ENCODE peak calls at places on chromosomes 3 and 15, in nine cellular contexts. O is fibroblast of lung; A is tibial artery; E is sigmoid colon; B is ovary; Y is suprapubic skin; V is heart left ventricle; M is RWPE2; U is CD8-positive, alpha-beta T cell. G is an unnamed sample. For H3K27me3 and H3K36me3, the result is how much of the 10 kb centered on the place peaks cover.

GRCh38 chr15:83285979-83286553 is 1.6 kb upstream of the BNC1 start:
- DNase-seq in E (no peak), O (peak), Y (no peak), M (no peak), U (no peak), V (no peak), B (no peak), A (no peak), G (peak)

GRCh38 chr3:151011427-151011826 is 38.9 kb upstream of the CLRN1 start:
- DNase-seq in B (no peak), V (no peak), E (no peak), O (peak), A (no peak), Y (no peak), M (no peak), U (no peak), G (peak)

GRCh38 chr3:80192871-80193270 is 425.1 kb upstream of the ROBO1 start:
- DNase-seq in U (no peak), B (no peak), M (no peak), A (no peak), E (no peak), Y (no peak), O (peak), V (no peak), G (no peak)

GRCh38 chr3:70532806-70533205 is 220.4 kb upstream of the MDFIC2 start:
- DNase-seq in B (no peak), A (no peak), O (no peak), V (no peak), U (no peak), M (no peak), Y (no peak), E (no peak), G (no peak)

GRCh38 chr3:146308222-146308621 is 57.3 kb upstream of the PLSCR4 start:
- DNase-seq in M (no peak), Y (no peak), U (no peak), V (no peak), O (peak), E (no peak), A (no peak), B (no peak), G (peak)

GRCh38 chr3:129197341-129197740 is 13.6 kb upstream of the CNBP start:
- DNase-seq in A (no peak), Y (no peak), V (no peak), U (no peak), M (no peak), E (no peak), B (no peak), O (no peak), G (no peak)

GRCh38 chr3:183306798-183307671 is 54.0 kb downstream of the B3GNT5 start:
- DNase-seq in U (peak), A (peak), E (peak), Y (peak), V (peak), O (peak), B (no peak), M (no peak), G (peak)

GRCh38 chr3:173411288-173412064 is 13.9 kb downstream of the NLGN1 start:
- DNase-seq in V (peak), U (no peak), Y (no peak), B (peak), A (no peak), M (no peak), O (peak), E (no peak), G (no peak)

GRCh38 chr15:93089855-93090305 is 869 bp upstream of the RGMA start:
- DNase-seq in U (no peak), Y (no peak), M (no peak), B (no peak), E (peak), O (no peak), A (no peak), V (peak), G (no peak)

GRCh38 chr15:25175033-25175788 is 220.4 kb downstream of the SNRPN start:
- DNase-seq in B (no peak), M (peak), U (peak), O (no peak), E (no peak), Y (no peak), A (no peak), V (peak), G (no peak)

GRCh38 chr3:155131104-155131503 is 51.0 kb downstream of the MME start:
- DNase-seq in M (no peak), E (no peak), B (no peak), U (no peak), A (no peak), O (peak), V (no peak), Y (no peak), G (no peak)

GRCh38 chr3:185729335-185729715 is 95.5 kb downstream of the IGF2BP2 start:
- DNase-seq in B (no peak), M (no peak), V (no peak), E (no peak), O (peak), A (no peak), Y (no peak), U (no peak), G (no peak)

GRCh38 chr3:183116051-183116614 is 16.8 kb upstream of the MCCC1 start:
- DNase-seq in Y (no peak), V (no peak), E (no peak), O (no peak), A (no peak), M (no peak), U (peak), B (no peak), G (no peak)

GRCh38 chr3:46935168-46935858 is 41.2 kb downstream of the CCDC12 start:
- DNase-seq in B (peak), U (no peak), E (peak), M (peak), O (peak), V (peak), A (peak), Y (no peak), G (peak)

GRCh38 chr3:50652709-50653108 is 22.0 kb upstream of the DOCK3 start:
- DNase-seq in U (peak), M (no peak), Y (no peak), A (no peak), B (no peak), O (no peak), V (peak), E (no peak), G (no peak)

GRCh38 chr15:83837946-83838571 is 184.1 kb downstream of the ADAMTSL3 start:
- DNase-seq in B (peak), M (no peak), E (no peak), A (no peak), U (no peak), Y (no peak), O (no peak), V (no peak), G (peak)

GRCh38 chr15:76904461-76905012 is 603 bp downstream of the SCAPER start:
- DNase-seq in Y (no peak), O (peak), B (peak), E (peak), A (no peak), V (peak), U (peak), M (no peak), G (peak)

GRCh38 chr3:14811733-14812132 is 7.0 kb upstream of the FGD5 start:
- DNase-seq in E (no peak), M (no peak), B (peak), Y (no peak), U (no peak), O (no peak), A (no peak), V (no peak), G (no peak)

GRCh38 chr3:139427283-139428060 is 38.0 kb upstream of the COPB2 start:
- DNase-seq in U (no peak), O (peak), Y (no peak), A (no peak), V (no peak), M (no peak), E (no peak), B (peak), G (no peak)

GRCh38 chr3:25938566-25939325 is 148.9 kb downstream of the OXSM start:
- DNase-seq in E (no peak), B (no peak), U (no peak), M (no peak), O (no peak), Y (no peak), A (no peak), V (no peak), G (no peak)

GRCh38 chr3:11165457-11165856 is 11.2 kb downstream of the HRH1 start:
- DNase-seq in U (no peak), M (no peak), O (no peak), B (no peak), Y (no peak), V (no peak), A (peak), E (peak), G (no peak)

GRCh38 chr3:104988491-104988890 is 378.2 kb upstream of the ALCAM start:
- DNase-seq in V (no peak), E (no peak), Y (no peak), U (no peak), B (no peak), M (no peak), A (no peak), O (no peak), G (no peak)

GRCh38 chr15:51536965-51537574 is 85.5 kb downstream of the DMXL2 start:
- DNase-seq in E (no peak), U (no peak), O (peak), B (no peak), V (no peak), Y (no peak), A (no peak), M (no peak), G (no peak)

DNA sequence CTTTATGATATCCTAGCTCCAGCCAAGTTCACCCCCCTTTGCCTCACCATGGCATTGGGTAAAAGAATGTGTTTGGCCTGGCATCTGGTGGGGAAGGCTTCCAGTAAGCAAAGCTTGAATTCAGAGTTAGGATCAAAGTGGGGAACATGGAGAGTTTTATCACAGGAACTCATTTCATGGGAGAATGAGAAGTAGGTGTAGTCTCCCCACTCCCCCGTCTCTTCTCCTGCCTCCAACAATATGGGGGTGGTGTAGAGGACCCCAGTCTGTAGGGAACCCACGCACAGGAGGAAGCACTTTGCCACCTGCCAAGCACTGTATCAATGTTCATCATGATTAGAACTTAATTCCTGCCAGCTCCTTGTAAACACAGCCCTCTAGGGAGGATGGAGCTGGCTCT is 200.5 kb downstream of the UACA start:
- DNase-seq in M (no peak), B (no peak), O (no peak), A (peak), V (no peak), E (peak), Y (peak), U (no peak), G (no peak)
- H3K27me3 ChIP-seq in M (under half), B (under half), O (under half), A (under half), V (under half), E (under half), Y (under half), U (under half), G (under half)

DNA sequence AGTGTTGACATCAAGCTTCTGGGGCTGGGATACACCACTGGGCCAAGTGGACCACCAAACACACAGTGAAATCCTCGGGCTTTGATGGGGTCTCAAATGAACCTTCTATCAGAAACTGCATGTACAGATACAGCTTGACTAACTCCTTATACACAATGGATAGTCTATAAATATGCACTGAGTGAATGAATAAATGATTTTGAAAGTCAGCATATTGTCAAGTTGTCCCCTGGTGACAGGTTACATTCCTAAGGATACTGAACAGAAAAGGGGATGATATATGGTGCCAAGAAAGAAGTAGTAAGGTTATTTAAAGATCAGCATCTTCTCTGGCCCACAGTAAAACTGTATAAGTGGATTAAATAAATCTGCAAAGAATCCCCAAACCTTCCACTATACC is 159.4 kb upstream of the SLC2A2 start:
- DNase-seq in U (no peak), V (no peak), Y (no peak), E (no peak), B (no peak), M (no peak), O (no peak), A (no peak), G (no peak)
- H3K36me3 ChIP-seq in U (under half), V (under half), Y (under half), E (under half), B (under half), M (under half), O (under half), A (under half), G (under half)

GRCh38 chr15:39921274-39921638 is 1.2 kb upstream of the GPR176 start:
- DNase-seq in A (no peak), B (no peak), Y (no peak), V (no peak), E (no peak), M (no peak), O (no peak), U (no peak), G (no peak)

GRCh38 chr15:39919396-39919739 is 698 bp downstream of the GPR176 start:
- DNase-seq in M (no peak), A (no peak), U (no peak), V (no peak), E (no peak), O (no peak), Y (no peak), B (no peak), G (no peak)

GRCh38 chr15:39919740-39920509 is at the start of gene GPR176:
- DNase-seq in M (peak), B (peak), O (peak), U (peak), V (peak), Y (peak), A (peak), E (peak), G (peak)

GRCh38 chr15:39920510-39921273 is 626 bp upstream of the GPR176 start:
- DNase-seq in A (peak), U (peak), V (peak), M (peak), O (peak), E (peak), Y (peak), B (peak), G (peak)

GRCh38 chr15:39918688-39919385 is 1.2 kb downstream of the GPR176 start:
- DNase-seq in B (no peak), V (no peak), M (no peak), A (no peak), U (no peak), Y (no peak), O (peak), E (no peak), G (no peak)
- H3K4me3 ChIP-seq in B (peak), V (peak), M (peak), A (peak), U (no peak), Y (peak), O (peak), E (peak), G (peak)

DNA sequence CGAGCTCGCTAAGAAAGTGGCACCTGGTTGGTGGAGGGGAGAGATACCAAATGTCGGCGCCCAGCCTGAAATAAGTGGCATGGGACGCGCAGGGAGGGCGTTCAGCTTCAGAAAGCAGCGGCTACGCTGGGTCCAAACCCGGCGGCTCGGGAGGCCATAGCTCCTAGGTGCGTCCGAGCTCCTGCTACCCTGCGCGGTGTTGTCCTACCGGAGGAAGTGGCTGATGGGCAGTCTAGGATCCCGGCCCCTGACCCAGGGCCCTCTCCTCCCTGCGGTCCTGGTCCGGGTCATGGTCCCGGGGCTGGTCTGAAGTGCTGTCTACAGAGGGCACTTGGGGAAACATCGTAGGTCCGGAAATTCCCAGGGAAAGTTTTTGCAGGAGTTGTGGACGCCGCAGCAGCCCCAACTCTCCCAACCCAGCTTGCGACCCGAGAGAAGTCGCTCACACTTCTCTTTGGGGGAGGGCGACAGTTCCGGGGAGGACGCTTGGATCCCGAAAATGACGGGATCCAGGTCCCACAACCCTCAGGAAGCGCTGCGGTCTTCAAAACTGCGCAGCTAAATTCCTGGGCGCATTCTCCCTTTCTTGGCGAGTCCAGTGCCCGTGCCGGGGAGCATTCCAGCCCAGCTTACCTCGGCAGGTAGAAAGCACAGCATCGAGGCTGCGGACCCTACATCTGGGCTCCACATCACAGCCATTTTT is 9.1 kb upstream of the FOXB1 start:
- DNase-seq in O (no peak), V (no peak), U (no peak), Y (no peak), A (no peak), B (no peak), M (no peak), E (no peak), G (no peak)
- H3K27me3 ChIP-seq in O (half or more), V (half or more), U (half or more), Y (half or more), A (under half), B (under half), M (half or more), E (half or more), G (half or more)

DNA sequence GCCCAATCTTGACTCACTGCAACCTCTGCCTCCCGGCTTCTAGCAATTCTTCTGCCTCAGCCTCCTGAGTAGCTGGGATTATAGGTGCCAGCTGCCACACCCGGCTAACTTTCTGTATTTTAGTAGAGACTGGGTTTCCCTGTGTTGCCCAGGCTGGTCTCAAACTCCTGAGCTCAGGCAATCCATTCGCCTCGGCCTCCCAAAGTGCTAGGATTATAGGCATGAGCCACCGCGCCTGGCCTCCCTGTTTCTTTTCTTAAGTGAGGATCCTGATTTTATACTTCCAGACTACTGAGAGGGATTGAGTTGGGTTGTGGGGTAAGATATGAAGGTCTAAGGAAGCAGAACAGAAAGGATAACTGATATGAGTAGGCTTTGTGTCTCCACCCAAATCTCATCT is 106.8 kb downstream of the CNTN3 start:
- DNase-seq in Y (no peak), A (no peak), M (no peak), U (no peak), V (no peak), B (no peak), O (no peak), E (no peak), G (no peak)
- H3K36me3 ChIP-seq in Y (under half), A (under half), M (under half), U (under half), V (under half), B (under half), O (under half), E (under half), G (under half)

GRCh38 chr3:106001923-106002322 is 133.1 kb upstream of the CBLB start:
- DNase-seq in O (no peak), B (no peak), E (no peak), Y (no peak), V (no peak), A (no peak), M (no peak), U (no peak), G (no peak)

GRCh38 chr3:106006571-106006970 is 137.8 kb upstream of the CBLB start:
- DNase-seq in B (no peak), E (no peak), U (no peak), A (no peak), Y (no peak), O (peak), M (no peak), V (no peak), G (no peak)

GRCh38 chr3:106004841-106005240 is 136.0 kb upstream of the CBLB start:
- DNase-seq in V (no peak), Y (no peak), O (peak), U (no peak), E (no peak), M (no peak), A (no peak), B (no peak), G (no peak)

GRCh38 chr3:106006001-106006400 is 137.2 kb upstream of the CBLB start:
- DNase-seq in A (no peak), M (peak), B (peak), V (no peak), E (no peak), O (peak), U (no peak), Y (no peak), G (peak)

DNA sequence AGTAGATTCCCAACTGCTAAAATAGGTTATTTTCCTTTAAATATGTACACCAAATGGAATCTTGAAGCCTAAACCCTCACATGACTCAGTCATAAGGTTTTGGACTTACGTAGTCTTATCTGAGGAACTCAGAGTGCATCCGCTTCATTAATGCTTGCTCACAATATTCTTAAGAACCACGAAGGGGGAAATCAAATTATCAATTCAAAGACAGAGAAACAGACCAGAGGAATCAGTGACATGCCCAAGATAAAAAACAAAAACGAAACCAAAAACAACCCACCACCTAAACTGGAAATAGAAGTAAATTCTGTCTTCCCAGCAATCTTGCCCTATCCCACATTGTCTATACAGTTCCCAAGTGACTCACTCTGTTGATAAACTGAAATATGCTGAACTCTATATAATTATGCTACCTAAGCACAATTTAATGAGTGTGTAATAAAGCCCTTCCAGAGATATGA is 135.4 kb upstream of the CBLB start:
- DNase-seq in E (no peak), Y (no peak), V (no peak), B (no peak), M (no peak), O (peak), U (no peak), A (no peak), G (no peak)
- H3K4me3 ChIP-seq in E (no peak), Y (peak), V (peak), B (peak), M (peak), O (peak), U (no peak), A (peak), G (peak)